ENCODE peak calls at places on chromosomes 13 and 19, in six cellular contexts. F, L, U, Z, B and W are unnamed samples.

GRCh38 chr19:55206664-55207500 is 2.4 kb downstream of the PTPRH start:
- DNase-seq in F (peak; percentile 83), L (peak; percentile 71), U (peak; percentile 76), Z (peak; percentile 86), B (no peak), W (peak; percentile 59)

GRCh38 chr13:110509971-110510786 is 51.3 kb downstream of the RAB20 start:
- DNase-seq in F (no peak), L (peak; percentile 79), U (no peak), Z (peak; percentile 30), B (no peak), W (no peak)

GRCh38 chr13:100461309-100462035 is 127.1 kb downstream of the GGACT start:
- DNase-seq in F (peak; percentile 40), L (no peak), U (peak; percentile 69), Z (peak; percentile 33), B (no peak), W (no peak)

GRCh38 chr13:54574791-54575190 is 1546.2 kb downstream of the OLFM4 start:
- DNase-seq in F (no peak), L (no peak), U (no peak), Z (no peak), B (no peak), W (no peak)

GRCh38 chr19:901216-902092 is 8.2 kb downstream of the RNU6-9 start:
- DNase-seq in F (no peak), L (no peak), U (no peak), Z (no peak), B (no peak), W (no peak)

GRCh38 chr13:99086869-99087129 is 108.9 kb upstream of the DOCK9 start:
- DNase-seq in F (no peak), L (no peak), U (peak; percentile 41), Z (no peak), B (no peak), W (no peak)

GRCh38 chr13:32791545-32792172 is 205.4 kb downstream of the PDS5B start:
- DNase-seq in F (no peak), L (no peak), U (no peak), Z (peak; percentile 35), B (peak; percentile 62), W (no peak)

GRCh38 chr13:47826481-47826880 is 174.6 kb downstream of the SUCLA2 start:
- DNase-seq in F (no peak), L (no peak), U (no peak), Z (peak; percentile 71), B (no peak), W (no peak)

GRCh38 chr13:25213716-25214115 is 41.6 kb upstream of the AMER2 start:
- DNase-seq in F (no peak), L (no peak), U (no peak), Z (no peak), B (no peak), W (peak; percentile 73)

GRCh38 chr19:31559494-31559893 is 210.3 kb upstream of the TSHZ3 start:
- DNase-seq in F (no peak), L (no peak), U (no peak), Z (no peak), B (no peak), W (no peak)

GRCh38 chr13:70424928-70425327 is 316.7 kb upstream of the KLHL1 start:
- DNase-seq in F (no peak), L (no peak), U (no peak), Z (no peak), B (no peak), W (no peak)
- H2AFZ ChIP-seq in F (no peak overlapping the region), L (no peak overlapping the region), U (no peak overlapping the region), Z (no peak overlapping the region), B (no peak overlapping the region), W (no peak overlapping the region)

GRCh38 chr19:4378886-4379285 is 21.5 kb downstream of the SH3GL1 start:
- DNase-seq in F (no peak), L (no peak), U (no peak), Z (no peak), B (no peak), W (no peak)

GRCh38 chr19:4376991-4377781 is 23.2 kb downstream of the SH3GL1 start:
- DNase-seq in F (no peak), L (no peak), U (no peak), Z (peak; percentile 50), B (no peak), W (no peak)

GRCh38 chr19:4380254-4380727 is 20.1 kb downstream of the SH3GL1 start:
- DNase-seq in F (no peak), L (peak; percentile 66), U (no peak), Z (no peak), B (no peak), W (no peak)

GRCh38 chr19:4376245-4376990 is 23.9 kb downstream of the SH3GL1 start:
- DNase-seq in F (peak; percentile 57), L (no peak), U (no peak), Z (no peak), B (no peak), W (no peak)

GRCh38 chr19:4379383-4380253 is 20.7 kb downstream of the SH3GL1 start:
- DNase-seq in F (no peak), L (peak; percentile 73), U (peak; percentile 38), Z (peak; percentile 59), B (peak; percentile 69), W (peak; percentile 92)
- H4K20me1 ChIP-seq in F (peaks cover 41% of the 10 kb centered on the region), L (peaks cover 59% of the 10 kb centered on the region), U (no peaks in the 10 kb centered on the region), Z (peaks cover 90% of the 10 kb centered on the region), B (no peaks in the 10 kb centered on the region), W (peaks cover 19% of the 10 kb centered on the region)

GRCh38 chr19:42501733-42502132 is 26.5 kb downstream of the CEACAM1 start:
- DNase-seq in F (no peak), L (no peak), U (no peak), Z (no peak), B (no peak), W (no peak)

GRCh38 chr19:42497492-42498226 is 30.6 kb downstream of the CEACAM1 start:
- DNase-seq in F (no peak), L (peak; percentile 71), U (no peak), Z (no peak), B (peak; percentile 60), W (no peak)

GRCh38 chr19:42495663-42496062 is 32.6 kb downstream of the CEACAM1 start:
- DNase-seq in F (no peak), L (no peak), U (no peak), Z (no peak), B (no peak), W (no peak)

GRCh38 chr19:42496551-42497133 is 31.6 kb downstream of the CEACAM1 start:
- DNase-seq in F (no peak), L (no peak), U (no peak), Z (no peak), B (no peak), W (no peak)

GRCh38 chr19:42498387-42498786 is 29.9 kb downstream of the CEACAM1 start:
- DNase-seq in F (no peak), L (no peak), U (no peak), Z (no peak), B (no peak), W (no peak)
- H2AFZ ChIP-seq in F (peak overlapping the region; percentile 39), L (peak overlapping the region; percentile 63), U (no peak overlapping the region), Z (no peak overlapping the region), B (no peak overlapping the region), W (no peak overlapping the region)

DNA sequence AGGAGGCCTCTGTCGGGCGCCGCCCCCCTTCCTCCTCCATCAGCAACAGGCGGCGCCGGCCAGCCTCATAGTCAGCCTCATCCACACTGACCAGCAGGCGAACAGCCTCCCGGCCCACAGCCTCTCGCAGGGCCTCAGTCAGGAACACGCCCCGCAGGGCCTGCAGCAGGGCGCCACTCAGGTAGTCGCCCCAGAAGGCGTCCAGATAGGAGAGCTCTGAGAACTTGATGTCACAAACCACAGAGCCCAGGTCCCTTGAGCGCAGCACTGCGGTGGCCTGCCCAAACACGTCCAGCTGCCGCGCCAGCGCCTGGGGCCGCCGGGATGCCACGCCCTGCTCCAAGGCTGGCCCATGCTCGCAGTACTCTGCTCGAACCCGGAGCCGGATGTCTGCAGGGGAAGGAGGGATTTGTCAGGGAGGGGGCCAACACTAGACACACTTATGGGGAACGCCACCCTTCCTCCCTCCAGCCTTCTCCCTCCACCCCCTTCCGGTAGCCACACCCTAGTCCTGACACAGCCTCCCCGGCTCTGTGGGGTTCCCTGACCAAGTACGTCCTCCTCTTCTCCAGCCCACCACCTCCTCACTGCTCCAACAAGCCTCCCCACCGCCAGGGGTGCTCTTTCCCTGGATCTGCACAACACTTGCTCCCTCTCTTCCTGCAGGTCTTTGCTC is 17.9 kb downstream of the DEDD2 start:
- DNase-seq in F (peak; percentile 61), L (peak; percentile 55), U (no peak), Z (no peak), B (peak; percentile 68), W (peak; percentile 93)
- H4K20me1 ChIP-seq in F (peaks cover 31% of the 10 kb centered on the region), L (no peaks in the 10 kb centered on the region), U (no peaks in the 10 kb centered on the region), Z (peaks cover 9% of the 10 kb centered on the region), B (no peaks in the 10 kb centered on the region), W (no peaks in the 10 kb centered on the region)

GRCh38 chr13:44809152-44809551 is 180.1 kb downstream of the NUFIP1 start:
- DNase-seq in F (no peak), L (peak; percentile 24), U (no peak), Z (no peak), B (no peak), W (no peak)
- H2AFZ ChIP-seq in F (peak overlapping the region; percentile 72), L (no peak overlapping the region), U (no peak overlapping the region), Z (no peak overlapping the region), B (no peak overlapping the region), W (no peak overlapping the region)

GRCh38 chr13:44566601-44567000 is 9.5 kb downstream of the TSC22D1 start:
- DNase-seq in F (no peak), L (no peak), U (no peak), Z (no peak), B (no peak), W (no peak)
- H4K20me1 ChIP-seq in F (peaks cover 13% of the 10 kb centered on the region), L (peaks cover 5% of the 10 kb centered on the region), U (peaks cover 2% of the 10 kb centered on the region), Z (peaks cover 32% of the 10 kb centered on the region), B (no peaks in the 10 kb centered on the region), W (no peaks in the 10 kb centered on the region)

GRCh38 chr19:5214902-5215301 is 125.7 kb downstream of the PTPRS start:
- DNase-seq in F (no peak), L (no peak), U (no peak), Z (no peak), B (no peak), W (no peak)

GRCh38 chr19:5215431-5215830 is 125.2 kb downstream of the PTPRS start:
- DNase-seq in F (no peak), L (no peak), U (no peak), Z (no peak), B (no peak), W (no peak)

GRCh38 chr19:5214371-5214770 is 126.2 kb downstream of the PTPRS start:
- DNase-seq in F (no peak), L (no peak), U (no peak), Z (no peak), B (no peak), W (no peak)

GRCh38 chr19:5217171-5217570 is 123.4 kb downstream of the PTPRS start:
- DNase-seq in F (no peak), L (no peak), U (no peak), Z (no peak), B (no peak), W (no peak)

DNA sequence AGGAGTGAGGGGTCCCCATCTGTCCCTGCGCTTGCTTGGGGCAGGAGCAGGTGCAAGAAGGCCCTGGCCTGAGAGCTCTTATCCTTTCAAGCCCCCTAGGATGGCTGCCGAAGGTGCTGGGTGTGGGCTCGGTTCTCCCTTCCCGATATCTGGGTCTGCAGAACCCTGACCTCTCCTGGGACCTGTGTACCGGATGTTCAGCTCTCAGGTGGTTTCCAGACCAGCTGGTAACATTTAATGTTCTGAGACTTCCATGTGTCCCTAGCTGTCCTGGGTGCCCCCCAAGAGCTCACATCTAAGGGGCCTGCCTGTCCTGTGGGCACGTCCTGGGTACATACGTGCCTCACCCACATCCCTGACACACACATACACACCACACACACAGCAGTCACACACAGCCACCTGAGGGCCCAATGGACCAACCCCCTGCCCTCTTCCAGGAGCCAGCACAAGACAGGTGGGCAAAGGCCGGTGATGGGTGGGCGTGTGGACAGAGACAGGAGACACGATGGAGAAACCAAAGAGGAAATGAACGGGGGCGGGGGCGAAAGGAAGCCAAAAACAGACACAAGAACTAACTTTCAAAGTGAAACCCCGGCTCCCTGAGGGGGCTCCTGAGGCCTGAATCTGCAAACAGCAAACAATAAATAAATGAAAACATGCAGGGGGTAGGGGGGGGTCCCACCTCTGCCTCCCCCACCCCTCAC is 124.3 kb downstream of the PTPRS start:
- DNase-seq in F (no peak), L (no peak), U (no peak), Z (no peak), B (peak; percentile 9), W (no peak)
- H2AFZ ChIP-seq in F (no peak overlapping the region), L (no peak overlapping the region), U (no peak overlapping the region), Z (no peak overlapping the region), B (peak overlapping the region; percentile 47), W (no peak overlapping the region)